ENCODE peak calls at places on chromosome 14, in six cellular contexts. K is IMR-90, N is transverse colon, W is breast epithelium, I is heart left ventricle, U is uterus. E is an unnamed sample.

GRCh38 chr14:78469947-78470346 is 299.8 kb downstream of the NRXN3 start:
- DNase-seq in U (no peak), N (no peak), W (no peak), K (no peak), I (no peak), E (no peak)

GRCh38 chr14:45251912-45252311 is 1.1 kb downstream of the MIS18BP1 start:
- DNase-seq in I (no peak), K (peak; percentile 2), W (no peak), U (no peak), N (no peak), E (no peak)

GRCh38 chr14:30296956-30297405 is 262.0 kb upstream of the G2E3 start:
- DNase-seq in U (no peak), K (no peak), N (no peak), I (no peak), W (no peak), E (no peak)

GRCh38 chr14:37697489-37698121 is 102.2 kb downstream of the TTC6 start:
- DNase-seq in U (no peak), W (no peak), N (no peak), I (no peak), K (peak; percentile 80), E (no peak)

GRCh38 chr14:96888158-96888557 is 91.0 kb downstream of the VRK1 start:
- DNase-seq in I (no peak), N (no peak), U (no peak), W (no peak), K (no peak), E (no peak)

GRCh38 chr14:68794856-68795601 is 2.2 kb upstream of the ZFP36L1 start:
- DNase-seq in K (peak; percentile 95), U (no peak), I (no peak), N (peak; percentile 54), W (no peak), E (peak; percentile 63)

GRCh38 chr14:52834440-52834842 is 43.0 kb upstream of the GNPNAT1 start:
- DNase-seq in I (no peak), K (peak; percentile 93), W (no peak), N (no peak), U (no peak), E (no peak)

GRCh38 chr14:104753528-104754212 is 723 bp downstream of the SIVA1 start:
- DNase-seq in N (peak; percentile 32), U (no peak), W (no peak), K (no peak), I (no peak), E (no peak)

GRCh38 chr14:55062517-55063351 is 11.3 kb downstream of the MAPK1IP1L start:
- DNase-seq in W (no peak), N (no peak), I (peak; percentile 25), U (peak; percentile 40), K (no peak), E (no peak)

GRCh38 chr14:102789349-102789748 is 12.1 kb downstream of the TRAF3 start:
- DNase-seq in N (no peak), U (no peak), K (no peak), I (no peak), W (no peak), E (no peak)

GRCh38 chr14:72495668-72496067 is 398.2 kb downstream of the DPF3 start:
- DNase-seq in W (peak; percentile 55), N (no peak), K (peak; percentile 34), I (no peak), U (no peak), E (no peak)

GRCh38 chr14:69055125-69055524 is 76.0 kb upstream of the ACTN1 start:
- DNase-seq in U (no peak), W (no peak), N (no peak), I (no peak), K (peak; percentile 97), E (no peak)

GRCh38 chr14:50038398-50039119 is 77.8 kb downstream of the VCPKMT start:
- DNase-seq in K (peak; percentile 98), W (no peak), N (no peak), U (no peak), I (no peak), E (no peak)
- TF ChIP-seq POLR2A in K (no peak), W (no peak), N (no peak), U (no peak), I (no peak), E (no peak)

DNA sequence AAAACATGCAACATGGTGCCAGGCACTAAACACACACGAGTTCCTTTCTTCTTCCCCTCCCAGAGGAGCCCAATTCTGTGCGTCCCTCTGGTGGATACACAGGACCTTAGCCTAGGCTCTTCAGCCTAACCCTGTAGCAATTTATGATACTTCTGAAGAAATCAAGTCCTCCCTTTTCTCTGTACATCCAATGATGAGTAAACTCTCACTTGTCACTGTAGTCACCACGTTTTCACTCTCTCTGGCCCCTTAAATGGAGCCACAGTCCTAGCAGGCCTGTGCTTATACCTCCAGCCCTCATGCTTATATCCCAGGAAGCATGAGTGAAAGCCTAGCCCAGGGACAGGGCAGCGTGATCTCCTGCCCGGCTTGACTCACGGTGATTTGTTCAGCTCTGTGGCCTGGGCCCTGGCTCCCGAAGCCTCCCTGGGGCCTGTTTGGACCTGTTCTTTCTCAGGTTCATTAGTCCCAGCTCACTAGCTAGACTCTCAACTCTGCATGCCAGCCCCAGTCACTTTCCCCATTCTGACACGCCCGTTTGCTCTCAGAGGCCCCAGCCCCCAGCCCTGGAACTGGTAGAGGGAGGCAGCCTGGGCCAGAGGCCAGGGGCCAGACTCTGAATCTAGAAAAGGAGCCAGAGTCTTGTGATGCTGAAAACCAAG is 24.1 kb upstream of the PLEKHG3 start:
- DNase-seq in K (no peak), U (peak; percentile 55), I (no peak), N (peak; percentile 41), W (no peak), E (no peak)
- H3K27ac ChIP-seq in K (no peak overlapping the region), U (peak overlapping the region; percentile 84), I (peak overlapping the region; percentile 71), N (peak overlapping the region; percentile 89), W (peak overlapping the region; percentile 78), E (no peak overlapping the region)

GRCh38 chr14:106044949-106045596 is 518.7 kb downstream of the TMEM121 start:
- DNase-seq in W (no peak), N (peak; percentile 64), U (no peak), I (no peak), K (no peak), E (no peak)
- TF ChIP-seq CTCF in W (no peak), N (peak; percentile 37), U (peak; percentile 19), I (peak; percentile 30), K (peak; percentile 16), E (no peak)

GRCh38 chr14:91060472-91061308 is at the start of gene RPS6KA5:
- DNase-seq in I (peak; percentile 100), U (peak; percentile 100), K (peak; percentile 100), N (peak; percentile 100), W (peak; percentile 100), E (peak; percentile 100)
- TF ChIP-seq POLR2A in I (no peak), U (peak; percentile 93), K (peak; percentile 62), N (peak; percentile 92), W (peak; percentile 90), E (peak; percentile 95)

GRCh38 chr14:75980856-75981255 is 939 bp downstream of the TGFB3 start:
- DNase-seq in N (no peak), U (peak; percentile 38), I (peak; percentile 35), W (peak; percentile 70), K (no peak), E (peak; percentile 52)
- H3K27ac ChIP-seq in N (peak overlapping the region; percentile 92), U (peak overlapping the region; percentile 99), I (peak overlapping the region; percentile 99), W (peak overlapping the region; percentile 97), K (peak overlapping the region; percentile 6), E (peak overlapping the region; percentile 95)

DNA sequence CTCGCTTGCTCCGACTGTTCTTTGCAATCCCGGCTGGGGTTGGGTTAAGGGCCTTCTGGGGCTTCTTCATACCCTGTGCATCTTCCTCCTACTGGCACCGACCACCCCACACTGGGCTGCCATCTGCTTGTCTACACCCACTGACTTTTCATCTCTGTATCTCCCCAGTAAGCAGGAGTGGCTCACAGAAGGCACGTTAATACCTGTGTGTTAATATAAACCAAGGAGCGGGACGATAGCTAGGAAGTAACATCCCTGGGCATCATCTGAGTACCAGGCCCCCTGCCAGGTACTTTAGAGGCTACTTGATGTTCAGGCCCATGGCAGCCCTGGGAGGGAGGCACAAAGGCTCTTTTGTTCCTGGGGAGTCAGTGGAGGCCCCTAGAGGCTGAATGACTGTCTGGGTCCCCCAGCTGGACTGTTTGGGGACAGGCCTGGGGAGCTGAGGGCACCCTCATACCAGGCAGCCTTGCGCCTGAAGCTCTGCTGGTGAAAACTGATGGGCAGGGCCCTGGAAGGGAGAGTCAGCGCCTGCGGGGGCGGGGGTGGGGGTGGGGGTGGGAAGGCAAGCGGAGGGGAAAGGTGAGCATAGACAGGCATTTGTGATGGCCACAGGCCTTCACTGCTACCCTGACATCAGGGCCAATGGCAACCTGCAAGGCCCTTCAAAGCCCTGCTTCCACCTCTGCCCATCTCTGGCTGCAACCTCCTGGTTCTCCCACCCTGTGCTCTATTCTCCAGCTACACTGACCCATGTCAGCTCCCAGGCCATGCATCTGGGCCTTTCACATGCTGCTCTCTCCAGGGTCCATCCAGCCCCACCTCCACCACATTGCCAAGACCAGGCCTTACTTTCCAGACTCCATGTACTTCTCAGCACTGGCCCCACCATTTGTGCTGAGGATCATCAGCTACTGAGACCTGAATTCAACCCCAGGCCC is 34.2 kb upstream of the DEGS2 start:
- DNase-seq in U (no peak), I (no peak), W (no peak), N (no peak), K (no peak), E (no peak)
- TF ChIP-seq CTCF in U (no peak), I (no peak), W (no peak), N (no peak), K (peak; percentile 5), E (no peak)

GRCh38 chr14:64706552-64707193 is 2.4 kb downstream of the PLEKHG3 start:
- DNase-seq in N (no peak), K (no peak), W (no peak), U (peak; percentile 38), I (peak; percentile 73), E (peak; percentile 44)

GRCh38 chr14:64706119-64706465 is 1.9 kb downstream of the PLEKHG3 start:
- DNase-seq in I (no peak), U (no peak), W (no peak), K (no peak), N (no peak), E (no peak)

GRCh38 chr14:64704743-64705405 is 650 bp downstream of the PLEKHG3 start:
- DNase-seq in N (peak; percentile 50), K (peak; percentile 15), I (no peak), U (peak; percentile 41), W (peak; percentile 67), E (peak; percentile 65)

GRCh38 chr14:64704145-64704742 is at the start of gene PLEKHG3:
- DNase-seq in U (peak; percentile 87), W (peak; percentile 90), N (peak; percentile 90), I (peak; percentile 87), K (peak; percentile 69), E (peak; percentile 86)

DNA sequence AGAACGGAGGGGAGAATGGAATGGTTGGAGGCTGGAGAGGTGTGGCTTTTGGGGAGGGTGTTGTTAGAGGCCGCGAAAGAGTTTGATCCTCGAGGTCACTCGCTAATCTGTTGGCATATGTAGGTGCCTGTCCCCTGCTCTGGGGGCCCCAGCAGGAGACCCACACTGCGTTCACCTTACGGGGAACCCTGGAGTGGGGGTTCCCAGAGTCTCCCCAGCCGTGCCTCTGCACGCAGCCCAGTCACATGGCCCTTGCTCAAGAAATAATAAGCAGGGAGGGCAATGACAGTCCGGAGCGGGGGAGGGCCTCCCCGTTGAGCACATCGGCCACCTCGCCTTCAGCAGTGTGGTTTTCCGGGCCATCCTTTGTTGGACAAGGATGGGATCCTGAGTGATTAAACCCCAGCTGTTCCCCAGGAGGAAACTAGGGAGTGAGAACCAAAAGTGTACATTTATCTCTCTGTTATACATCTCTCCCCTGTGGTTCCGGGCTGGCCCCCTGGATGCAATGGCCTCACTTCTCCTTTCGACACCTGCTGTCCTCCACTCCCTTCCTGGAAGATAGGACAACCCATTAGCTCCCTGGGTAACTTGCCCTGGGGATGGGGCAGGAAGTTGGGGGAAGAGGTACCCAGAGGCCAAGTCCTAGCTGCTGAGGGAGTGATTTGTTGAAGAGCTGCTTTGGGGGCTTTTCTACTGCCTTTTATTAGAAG is 1.3 kb downstream of the PLEKHG3 start:
- DNase-seq in U (peak; percentile 53), K (no peak), I (no peak), N (no peak), W (no peak), E (peak; percentile 61)
- TF ChIP-seq POLR2A in U (no peak), K (no peak), I (no peak), N (no peak), W (no peak), E (no peak)

E was measured in ovary.